ENCODE peak calls at places on chromosomes 13 and 19, in six cellular contexts. B is adrenal gland; U is tibial nerve; I is CD8-positive, alpha-beta T cell; F is CD4-positive, CD25-positive, alpha-beta regulatory T cell; E is pancreas. Q is an unnamed sample. For H3K27me3, the result is how much of the 10 kb centered on the place peaks cover.

GRCh38 chr19:6865849-6866248 is 21.5 kb upstream of the ADGRE1 start:
- DNase-seq in B (no peak), F (no peak), U (no peak), E (no peak), I (no peak), Q (no peak)

GRCh38 chr19:57068921-57069697 is 50.7 kb upstream of the USP29 start:
- DNase-seq in F (no peak), E (no peak), B (peak), I (no peak), U (no peak), Q (peak)

GRCh38 chr19:52140077-52140710 is 456 bp upstream of the ZNF616 start:
- DNase-seq in E (peak), B (no peak), F (no peak), U (no peak), I (no peak), Q (peak)

GRCh38 chr13:41848435-41849255 is 112.3 kb downstream of the VWA8 start:
- DNase-seq in I (no peak), B (no peak), U (no peak), E (no peak), F (no peak), Q (no peak)

GRCh38 chr19:41945135-41945766 is 13.9 kb downstream of the RABAC1 start:
- DNase-seq in I (peak), U (no peak), F (peak), E (no peak), B (no peak), Q (no peak)

GRCh38 chr13:98998831-98999634 is 21.2 kb upstream of the DOCK9 start:
- DNase-seq in U (no peak), B (no peak), F (no peak), E (no peak), I (no peak), Q (no peak)

GRCh38 chr19:4229179-4229931 is at the start of gene EBI3:
- DNase-seq in E (no peak), U (no peak), B (peak), I (no peak), F (no peak), Q (peak)

GRCh38 chr19:1935484-1936208 is 5.3 kb upstream of the CSNK1G2 start:
- DNase-seq in I (no peak), E (no peak), B (peak), U (no peak), F (no peak), Q (no peak)

GRCh38 chr13:57030671-57031070 is 110.0 kb upstream of the PRR20A start:
- DNase-seq in B (no peak), F (no peak), U (no peak), E (no peak), I (no peak), Q (no peak)

GRCh38 chr13:97221989-97222700 is at the start of gene MBNL2:
- DNase-seq in I (peak), B (peak), F (peak), U (peak), E (peak), Q (peak)

GRCh38 chr19:28582344-28582743 is 630.6 kb downstream of the UQCRFS1 start:
- DNase-seq in I (no peak), B (no peak), F (no peak), E (no peak), U (no peak), Q (no peak)

GRCh38 chr13:110644892-110645521 is 29.7 kb downstream of the NAXD start:
- DNase-seq in U (no peak), I (peak), E (peak), F (peak), B (peak), Q (peak)

GRCh38 chr13:25803626-25804025 is 248.2 kb downstream of the SHISA2 start:
- DNase-seq in E (no peak), U (no peak), B (no peak), I (no peak), F (no peak), Q (no peak)

GRCh38 chr13:94722596-94722995 is 10.3 kb upstream of the SOX21 start:
- DNase-seq in E (no peak), I (no peak), U (no peak), F (no peak), B (no peak), Q (no peak)

DNA sequence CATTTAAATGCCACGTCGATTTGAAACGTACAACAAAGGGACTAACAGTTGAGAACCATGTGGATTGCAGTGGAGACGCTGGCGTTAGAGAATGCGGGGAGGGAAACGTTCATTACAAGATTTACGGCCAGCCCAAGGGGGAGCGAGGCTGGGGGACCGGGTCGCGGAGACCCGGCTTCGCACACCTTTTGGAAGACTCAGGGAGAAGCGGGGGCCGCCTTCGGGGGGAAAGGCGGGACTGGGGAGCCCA is 20.8 kb upstream of the OR10H1 start:
- DNase-seq in U (no peak), F (peak), B (no peak), I (no peak), E (no peak), Q (no peak)
- H3K4me3 ChIP-seq in U (peak), F (peak), B (peak), I (peak), E (peak), Q (no peak)

GRCh38 chr19:54430306-54431254 is 15.3 kb downstream of the TTYH1 start:
- DNase-seq in I (peak), U (no peak), F (peak), E (peak), B (no peak), Q (peak)
- H3K27me3 ChIP-seq in I (under half), U (under half), F (under half), E (under half), B (under half), Q (under half)

GRCh38 chr19:45528744-45529453 is 21.6 kb downstream of the VASP start:
- DNase-seq in I (no peak), E (peak), U (no peak), F (no peak), B (peak), Q (peak)
- H3K4me3 ChIP-seq in I (no peak), E (peak), U (peak), F (no peak), B (peak), Q (peak)

DNA sequence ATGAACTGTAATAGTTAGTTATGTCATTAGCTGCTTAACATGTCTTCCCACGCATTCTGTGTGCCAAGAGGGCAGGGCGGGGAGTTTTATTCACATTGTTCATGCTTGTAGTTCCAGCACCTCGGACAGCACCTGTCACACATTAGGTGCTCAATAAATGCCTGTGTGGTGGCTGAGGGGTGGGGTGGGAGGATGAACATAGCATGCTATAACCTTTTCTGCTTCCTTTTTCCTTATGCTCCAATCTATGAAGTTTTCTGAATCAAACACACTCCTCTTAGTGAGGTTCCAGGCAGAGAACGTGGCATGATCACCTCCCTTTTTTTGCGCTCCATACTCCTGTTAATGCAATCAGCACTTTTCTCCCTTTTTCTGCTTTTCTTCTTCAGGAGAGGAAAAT is 15.8 kb upstream of the PTPRS start:
- DNase-seq in I (no peak), B (no peak), U (no peak), F (no peak), E (no peak), Q (peak)
- H3K27me3 ChIP-seq in I (under half), B (under half), U (half or more), F (under half), E (under half), Q (under half)

DNA sequence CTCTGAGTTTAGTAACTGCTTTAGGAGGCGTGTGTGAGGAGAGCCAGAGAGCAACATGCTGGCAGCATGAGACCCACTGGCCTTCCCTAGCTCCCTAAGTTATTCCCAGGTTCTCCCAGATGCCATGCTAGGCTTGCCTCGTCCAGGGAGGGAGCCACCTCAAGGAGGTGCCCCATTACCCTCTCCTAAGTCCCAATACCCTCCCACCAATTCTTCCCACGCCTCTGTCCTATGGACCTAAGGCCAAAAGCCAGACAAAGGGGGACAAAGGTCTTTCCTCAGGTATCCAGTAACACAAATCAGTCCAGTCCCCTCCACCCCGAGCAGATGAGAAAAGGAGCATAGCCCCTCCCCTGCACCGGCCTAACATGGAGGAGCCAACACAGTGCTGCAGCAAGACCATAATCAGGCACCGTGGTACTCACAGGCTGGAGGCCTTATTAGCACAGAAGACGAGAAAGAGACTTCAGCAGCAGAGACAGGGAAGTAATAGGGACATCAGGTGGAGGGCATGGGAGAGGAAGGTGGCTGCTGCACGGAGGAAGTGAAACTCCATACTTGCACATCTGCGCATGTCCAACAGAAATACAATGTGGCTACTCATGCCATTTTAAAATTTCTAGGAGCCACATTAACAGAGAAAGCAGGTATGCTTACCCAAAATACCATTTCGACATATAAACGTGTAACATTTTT is 46.3 kb downstream of the BRD4 start:
- DNase-seq in I (no peak), F (no peak), B (no peak), U (no peak), E (no peak), Q (no peak)
- H3K4me3 ChIP-seq in I (no peak), F (peak), B (no peak), U (no peak), E (no peak), Q (no peak)

GRCh38 chr19:749811-750210 is 1.1 kb upstream of the MISP start:
- DNase-seq in B (no peak), U (no peak), F (no peak), I (no peak), E (no peak), Q (no peak)

GRCh38 chr19:752652-753517 is 2.0 kb downstream of the MISP start:
- DNase-seq in F (no peak), E (no peak), I (no peak), U (peak), B (peak), Q (peak)

GRCh38 chr19:751501-752341 is 809 bp downstream of the MISP start:
- DNase-seq in U (no peak), I (no peak), E (no peak), F (no peak), B (no peak), Q (peak)

GRCh38 chr19:748274-748598 is 2.7 kb upstream of the MISP start:
- DNase-seq in F (no peak), I (no peak), E (no peak), B (no peak), U (no peak), Q (peak)

DNA sequence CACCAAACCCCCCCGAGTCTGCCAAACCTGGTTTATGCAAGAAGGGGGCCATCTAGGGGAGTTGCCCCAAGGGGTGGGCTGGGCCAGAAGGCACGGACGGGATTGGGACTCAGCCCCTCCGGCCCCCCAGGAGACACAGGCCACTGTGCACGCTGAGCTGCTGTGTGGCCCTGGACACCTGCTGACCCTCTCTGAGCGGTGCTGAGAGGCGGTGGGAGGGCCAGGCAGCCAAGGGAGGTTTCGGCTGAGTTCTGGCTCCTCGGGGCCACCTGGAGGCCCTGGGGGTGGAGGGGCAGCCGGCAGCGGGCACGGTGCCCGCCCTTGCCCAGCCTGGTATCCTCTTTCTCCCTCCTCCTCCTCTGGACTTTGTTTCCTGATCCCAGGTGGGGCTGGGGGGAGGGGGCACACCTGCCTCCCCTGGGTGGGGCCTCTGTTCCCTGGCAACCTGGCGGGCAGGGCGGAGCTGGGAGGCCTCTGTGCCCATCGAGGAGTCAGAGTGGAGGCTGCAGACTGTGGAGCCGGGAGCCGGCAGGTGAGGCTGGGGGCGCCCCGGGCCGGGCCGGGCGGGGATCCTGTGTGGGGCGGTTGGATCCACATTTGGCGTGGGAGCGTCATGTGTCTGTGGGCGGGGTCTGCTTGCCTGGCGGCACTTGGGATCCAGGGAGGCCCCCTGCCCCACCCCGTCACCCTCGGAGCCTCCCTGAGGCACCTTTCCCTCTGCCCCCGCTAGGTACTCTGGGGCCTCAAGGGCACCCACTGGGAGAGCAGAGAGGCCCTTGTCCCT is at the start of gene MISP:
- DNase-seq in I (no peak), E (peak), U (no peak), F (no peak), B (no peak), Q (peak)
- H3K27me3 ChIP-seq in I (under half), E (under half), U (under half), F (under half), B (under half), Q (under half)

GRCh38 chr13:23161176-23161825 is 19.5 kb upstream of the SGCG start:
- DNase-seq in E (no peak), U (no peak), I (no peak), B (no peak), F (no peak), Q (no peak)
- H3K4me3 ChIP-seq in E (no peak), U (no peak), I (no peak), B (no peak), F (no peak), Q (no peak)

DNA sequence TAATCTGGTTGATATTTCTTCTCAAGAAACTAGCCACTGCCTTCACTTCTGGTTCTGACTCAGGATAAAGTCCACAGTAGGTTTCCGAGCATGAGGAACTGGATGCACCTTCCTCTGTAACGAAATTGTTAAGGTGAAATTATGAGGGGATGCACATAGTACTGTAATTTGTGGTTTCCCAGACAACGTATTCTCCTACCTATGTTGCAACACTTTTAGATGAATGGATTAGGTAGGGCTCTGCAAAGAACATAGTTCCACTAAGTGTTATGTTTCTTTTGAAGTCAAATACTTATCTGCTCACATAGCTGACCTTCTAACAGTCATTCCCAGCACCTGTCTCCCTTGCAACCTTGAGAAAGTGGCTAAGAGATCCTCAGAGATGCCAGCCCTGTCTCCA is 5.7 kb upstream of the ZC3H13 start:
- DNase-seq in B (no peak), I (no peak), U (no peak), F (no peak), E (no peak), Q (no peak)
- H3K27me3 ChIP-seq in B (under half), I (under half), U (under half), F (under half), E (under half), Q (under half)

Q was measured in H7.